ENCODE peak calls at places on chromosomes 6 and 20, in five cellular contexts. V is effector memory CD4-positive, alpha-beta T cell; E is dermis microvascular lymphatic vessel endothelial cell; U is neural crest cell; D is islet precursor cell. C is an unnamed sample.

GRCh38 chr6:125004198-125004597 is 42.0 kb downstream of the RNF217 start:
- DNase-seq in V (no peak), E (no peak), U (no peak), D (no peak), C (no peak)

GRCh38 chr6:123418101-123418500 is 218.6 kb downstream of the TRDN start:
- DNase-seq in V (no peak), E (no peak), U (no peak), D (no peak), C (no peak)

GRCh38 chr6:82408952-82409421 is 45.4 kb downstream of the TPBG start:
- DNase-seq in V (no peak), E (no peak), U (no peak), D (no peak), C (no peak)

GRCh38 chr6:46688117-46688965 is 656 bp downstream of the TDRD6 start:
- DNase-seq in V (no peak), E (no peak), U (no peak), D (no peak), C (no peak)

GRCh38 chr20:60249436-60249835 is 291.2 kb downstream of the CDH26 start:
- DNase-seq in V (no peak), E (no peak), U (no peak), D (peak; percentile 86), C (no peak)

GRCh38 chr6:91606148-91606901 is 1019.5 kb upstream of the MAP3K7 start:
- DNase-seq in V (no peak), E (no peak), U (no peak), D (no peak), C (no peak)

GRCh38 chr20:23928788-23929187 is 49.2 kb upstream of the CST5 start:
- DNase-seq in V (no peak), E (no peak), U (no peak), D (no peak), C (no peak)

GRCh38 chr6:1814279-1814678 is 204.6 kb downstream of the FOXC1 start:
- DNase-seq in V (no peak), E (no peak), U (no peak), D (no peak), C (no peak)

GRCh38 chr6:13795041-13795748 is 19.2 kb downstream of the MCUR1 start:
- DNase-seq in V (peak; percentile 58), E (peak; percentile 78), U (peak; percentile 88), D (peak; percentile 87), C (peak; percentile 71)

GRCh38 chr20:640674-641515 is 12.1 kb downstream of the SRXN1 start:
- DNase-seq in V (no peak), E (no peak), U (no peak), D (no peak), C (no peak)

GRCh38 chr6:21496275-21496674 is 97.3 kb upstream of the SOX4 start:
- DNase-seq in V (no peak), E (no peak), U (no peak), D (no peak), C (no peak)

GRCh38 chr6:148441454-148441911 is 98.8 kb downstream of the SASH1 start:
- DNase-seq in V (no peak), E (peak; percentile 97), U (no peak), D (no peak), C (no peak)

GRCh38 chr20:24157213-24157612 is 168.6 kb upstream of the GGTLC1 start:
- DNase-seq in V (no peak), E (no peak), U (no peak), D (no peak), C (no peak)

GRCh38 chr6:144335914-144336313 is 50.8 kb downstream of the UTRN start:
- DNase-seq in V (no peak), E (no peak), U (no peak), D (no peak), C (no peak)

GRCh38 chr20:17867546-17867945 is 101.0 kb downstream of the SNX5 start:
- DNase-seq in V (no peak), E (no peak), U (no peak), D (no peak), C (no peak)

C was measured in SK-N-DZ.